ENCODE peak calls at places on chromosomes 5 and 9, in six cellular contexts. J is HFF-Myc, O is BJ, Y is K562, L is skeletal muscle cell, P is HTR-8/SVneo. Z is an unnamed sample.

GRCh38 chr9:107768224-107768623 is 278.7 kb upstream of the KLF4 start:
- DNase-seq in J (no peak), P (no peak), O (no peak), Y (no peak), L (no peak), Z (peak; percentile 11)

GRCh38 chr9:98707158-98708102 is 1.3 kb downstream of the GABBR2 start:
- DNase-seq in Y (peak; percentile 51), P (peak; percentile 56), J (peak; percentile 15), L (peak; percentile 43), O (no peak), Z (peak; percentile 83)

GRCh38 chr5:42423285-42424152 is at the start of gene GHR:
- DNase-seq in J (peak; percentile 63), O (peak; percentile 43), L (peak; percentile 81), Y (peak; percentile 35), P (peak; percentile 92), Z (peak; percentile 85)

GRCh38 chr5:122019936-122020590 is 58.0 kb downstream of the LOX start:
- DNase-seq in J (no peak), L (peak; percentile 12), O (no peak), P (no peak), Y (no peak), Z (no peak)

GRCh38 chr9:36456480-36457115 is 56.5 kb upstream of the RNF38 start:
- DNase-seq in O (no peak), Y (peak; percentile 20), L (no peak), P (no peak), J (no peak), Z (no peak)

GRCh38 chr9:64773491-64773931 is 511.5 kb downstream of the FOXD4L5 start:
- DNase-seq in J (no peak), Y (peak; percentile 2), P (no peak), L (no peak), O (no peak), Z (peak; percentile 1)

GRCh38 chr9:109110326-109111014 is 9.3 kb downstream of the TMEM245 start:
- DNase-seq in O (no peak), Y (no peak), P (no peak), J (no peak), L (no peak), Z (no peak)

GRCh38 chr5:119527346-119527745 is 75.0 kb downstream of the HSD17B4 start:
- DNase-seq in L (no peak), Y (no peak), O (no peak), J (no peak), P (no peak), Z (no peak)

GRCh38 chr5:231661-232060 is 13.5 kb downstream of the SDHA start:
- DNase-seq in O (no peak), P (no peak), Y (no peak), L (no peak), J (no peak), Z (no peak)

GRCh38 chr9:135716045-135716444 is 14.1 kb downstream of the KCNT1 start:
- DNase-seq in P (no peak), Y (no peak), L (no peak), J (no peak), O (no peak), Z (no peak)

GRCh38 chr9:36970007-36970888 is 63.8 kb downstream of the PAX5 start:
- DNase-seq in P (no peak), Y (no peak), J (no peak), O (no peak), L (no peak), Z (no peak)

GRCh38 chr9:88313364-88314220 is 74.7 kb upstream of the SPIN1 start:
- DNase-seq in O (no peak), Y (no peak), J (no peak), L (no peak), P (no peak), Z (no peak)

GRCh38 chr5:157025093-157025698 is 33.7 kb downstream of the HAVCR1 start:
- DNase-seq in L (no peak), O (no peak), J (no peak), P (no peak), Y (no peak), Z (no peak)

GRCh38 chr5:115309751-115310370 is 13.4 kb upstream of the CCDC112 start:
- DNase-seq in L (no peak), J (no peak), P (peak; percentile 14), Y (peak; percentile 12), O (no peak), Z (no peak)